ENCODE peak calls at places on chromosome X, in four cellular contexts. One of them, this sample, is unnamed.

GRCh38 chrX:63747331-63747730 is 37.7 kb downstream of the ARHGEF9 start:
- DNase-seq in fibroblast of lung: peak; percentile 74
- DNase-seq in Karpas-422: no peak
- DNase-seq in mammary epithelial cell: peak; percentile 42
- DNase-seq in this sample: no peak

GRCh38 chrX:151177141-151178027 is 1.0 kb downstream of the GPR50 start:
- DNase-seq in Karpas-422: no peak
- DNase-seq in fibroblast of lung: peak; percentile 1
- DNase-seq in mammary epithelial cell: no peak
- DNase-seq in this sample: no peak

GRCh38 chrX:40603446-40603845 is 19.8 kb upstream of the MPC1L start:
- DNase-seq in Karpas-422: no peak
- DNase-seq in fibroblast of lung: no peak
- DNase-seq in mammary epithelial cell: no peak
- DNase-seq in this sample: no peak

GRCh38 chrX:129717902-129718301 is 20.9 kb upstream of the XPNPEP2 start:
- DNase-seq in mammary epithelial cell: peak; percentile 45
- DNase-seq in fibroblast of lung: peak; percentile 87
- DNase-seq in Karpas-422: no peak
- DNase-seq in this sample: no peak

GRCh38 chrX:55057691-55058249 is 17.1 kb upstream of the PAGE2B start:
- DNase-seq in fibroblast of lung: peak; percentile 12
- DNase-seq in Karpas-422: peak; percentile 75
- DNase-seq in mammary epithelial cell: peak; percentile 9
- DNase-seq in this sample: peak; percentile 26

GRCh38 chrX:71619193-71619592 is 882 bp upstream of the CXCR3 start:
- DNase-seq in mammary epithelial cell: no peak
- DNase-seq in Karpas-422: no peak
- DNase-seq in fibroblast of lung: peak; percentile 42
- DNase-seq in this sample: no peak

GRCh38 chrX:37684426-37684825 is 1.2 kb upstream of the XK start:
- DNase-seq in fibroblast of lung: no peak
- DNase-seq in Karpas-422: no peak
- DNase-seq in mammary epithelial cell: no peak
- DNase-seq in this sample: no peak

GRCh38 chrX:97743014-97743413 is 859.3 kb downstream of the RPA4 start:
- DNase-seq in fibroblast of lung: no peak
- DNase-seq in Karpas-422: peak; percentile 74
- DNase-seq in mammary epithelial cell: no peak
- DNase-seq in this sample: peak; percentile 21

GRCh38 chrX:18036394-18036793 is 175.3 kb upstream of the RAI2 start:
- DNase-seq in mammary epithelial cell: no peak
- DNase-seq in fibroblast of lung: no peak
- DNase-seq in Karpas-422: no peak
- DNase-seq in this sample: no peak

GRCh38 chrX:155893513-155893912 is 12.4 kb downstream of the VAMP7 start:
- DNase-seq in fibroblast of lung: no peak
- DNase-seq in Karpas-422: peak; percentile 51
- DNase-seq in mammary epithelial cell: no peak
- DNase-seq in this sample: no peak

GRCh38 chrX:312621-313331 is 5.8 kb downstream of the GTPBP6 start:
- DNase-seq in fibroblast of lung: no peak
- DNase-seq in Karpas-422: no peak
- DNase-seq in mammary epithelial cell: no peak
- DNase-seq in this sample: no peak

GRCh38 chrX:119145241-119145653 is 17.6 kb upstream of the KIAA1210 start:
- DNase-seq in fibroblast of lung: no peak
- DNase-seq in mammary epithelial cell: peak; percentile 4
- DNase-seq in Karpas-422: peak; percentile 63
- DNase-seq in this sample: peak; percentile 24

GRCh38 chrX:46913710-46914109 is 1.5 kb downstream of the JADE3 start:
- DNase-seq in mammary epithelial cell: peak; percentile 21
- DNase-seq in Karpas-422: no peak
- DNase-seq in fibroblast of lung: peak; percentile 27
- DNase-seq in this sample: peak; percentile 18

GRCh38 chrX:13693341-13693871 is 4.5 kb downstream of the RAB9A start:
- DNase-seq in Karpas-422: no peak
- DNase-seq in mammary epithelial cell: peak; percentile 82
- DNase-seq in fibroblast of lung: no peak
- DNase-seq in this sample: no peak

GRCh38 chrX:39532761-39533160 is 565.0 kb downstream of the BCOR start:
- DNase-seq in Karpas-422: no peak
- DNase-seq in fibroblast of lung: no peak
- DNase-seq in mammary epithelial cell: no peak
- DNase-seq in this sample: no peak

GRCh38 chrX:78687586-78687985 is 28.5 kb upstream of the RTL3 start:
- DNase-seq in Karpas-422: no peak
- DNase-seq in fibroblast of lung: no peak
- DNase-seq in mammary epithelial cell: no peak
- DNase-seq in this sample: no peak

GRCh38 chrX:11787564-11787963 is 29.5 kb downstream of the MSL3 start:
- DNase-seq in mammary epithelial cell: no peak
- DNase-seq in fibroblast of lung: peak; percentile 38
- DNase-seq in Karpas-422: peak; percentile 73
- DNase-seq in this sample: peak; percentile 58

GRCh38 chrX:24466025-24466424 is 939 bp downstream of the PDK3 start:
- DNase-seq in fibroblast of lung: no peak
- DNase-seq in mammary epithelial cell: no peak
- DNase-seq in Karpas-422: no peak
- DNase-seq in this sample: no peak

GRCh38 chrX:8629871-8630270 is 102.1 kb downstream of the ANOS1 start:
- DNase-seq in fibroblast of lung: peak; percentile 82
- DNase-seq in Karpas-422: no peak
- DNase-seq in mammary epithelial cell: peak; percentile 75
- DNase-seq in this sample: no peak

GRCh38 chrX:11504234-11504633 is 161.5 kb downstream of the ARHGAP6 start:
- DNase-seq in fibroblast of lung: no peak
- DNase-seq in Karpas-422: no peak
- DNase-seq in mammary epithelial cell: no peak
- DNase-seq in this sample: no peak

GRCh38 chrX:13768939-13769338 is 34.4 kb downstream of the OFD1 start:
- DNase-seq in fibroblast of lung: no peak
- DNase-seq in mammary epithelial cell: no peak
- DNase-seq in Karpas-422: no peak
- DNase-seq in this sample: no peak

GRCh38 chrX:120725874-120726273 is 96.0 kb upstream of the C1GALT1C1 start:
- DNase-seq in mammary epithelial cell: no peak
- DNase-seq in fibroblast of lung: no peak
- DNase-seq in Karpas-422: no peak
- DNase-seq in this sample: no peak

GRCh38 chrX:150767045-150767395 is 73.8 kb downstream of the MTMR1 start:
- DNase-seq in fibroblast of lung: no peak
- DNase-seq in Karpas-422: no peak
- DNase-seq in mammary epithelial cell: no peak
- DNase-seq in this sample: no peak

GRCh38 chrX:21166302-21166982 is 207.8 kb upstream of the CNKSR2 start:
- DNase-seq in mammary epithelial cell: no peak
- DNase-seq in fibroblast of lung: peak; percentile 61
- DNase-seq in Karpas-422: no peak
- DNase-seq in this sample: no peak

GRCh38 chrX:17535229-17535628 is 160.2 kb downstream of the NHS start:
- DNase-seq in mammary epithelial cell: peak; percentile 32
- DNase-seq in fibroblast of lung: no peak
- DNase-seq in Karpas-422: peak; percentile 83
- DNase-seq in this sample: peak; percentile 43

GRCh38 chrX:74450803-74451449 is 29.6 kb downstream of the SLC16A2 start:
- DNase-seq in mammary epithelial cell: peak; percentile 90
- DNase-seq in Karpas-422: no peak
- DNase-seq in fibroblast of lung: peak; percentile 96
- DNase-seq in this sample: no peak

GRCh38 chrX:102067966-102068723 is 57.3 kb upstream of the TCEAL2 start:
- DNase-seq in Karpas-422: peak; percentile 74
- DNase-seq in mammary epithelial cell: peak; percentile 6
- DNase-seq in fibroblast of lung: peak; percentile 11
- DNase-seq in this sample: no peak

GRCh38 chrX:129777218-129777768 is 2.5 kb upstream of the SASH3 start:
- DNase-seq in fibroblast of lung: no peak
- DNase-seq in mammary epithelial cell: no peak
- DNase-seq in Karpas-422: peak; percentile 89
- DNase-seq in this sample: peak; percentile 54

GRCh38 chrX:15349046-15349445 is 13.7 kb upstream of the PIGA start:
- DNase-seq in mammary epithelial cell: peak; percentile 64
- DNase-seq in Karpas-422: peak; percentile 92
- DNase-seq in fibroblast of lung: peak; percentile 48
- DNase-seq in this sample: peak; percentile 23

DNA sequence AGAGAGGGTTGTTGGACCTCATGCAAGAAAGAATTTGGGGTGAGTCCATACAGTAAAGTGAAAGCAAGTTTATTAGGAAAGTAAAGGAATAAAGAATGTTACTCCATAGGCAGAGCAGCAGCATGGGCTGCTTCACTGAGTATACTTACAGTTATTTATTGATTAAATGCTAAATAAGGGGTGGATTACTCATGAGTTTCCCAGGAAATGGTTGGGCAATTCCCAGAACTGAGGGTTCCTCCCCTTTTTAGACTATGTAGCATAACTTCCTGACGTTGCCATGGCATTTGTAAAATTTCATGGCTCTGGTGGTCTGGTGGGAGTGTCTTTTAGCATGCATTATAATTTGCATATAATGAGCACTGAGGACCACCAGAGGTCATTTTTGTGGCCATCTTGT is 16.7 kb downstream of the PPP4R3C start:
- DNase-seq in Karpas-422: no peak
- DNase-seq in mammary epithelial cell: no peak
- DNase-seq in fibroblast of lung: no peak
- DNase-seq in this sample: no peak
- H3K9ac ChIP-seq in Karpas-422: no peak overlapping the region
- H3K9ac ChIP-seq in mammary epithelial cell: no peak overlapping the region
- H3K9ac ChIP-seq in fibroblast of lung: no peak overlapping the region
- H3K9ac ChIP-seq in this sample: no peak overlapping the region

DNA sequence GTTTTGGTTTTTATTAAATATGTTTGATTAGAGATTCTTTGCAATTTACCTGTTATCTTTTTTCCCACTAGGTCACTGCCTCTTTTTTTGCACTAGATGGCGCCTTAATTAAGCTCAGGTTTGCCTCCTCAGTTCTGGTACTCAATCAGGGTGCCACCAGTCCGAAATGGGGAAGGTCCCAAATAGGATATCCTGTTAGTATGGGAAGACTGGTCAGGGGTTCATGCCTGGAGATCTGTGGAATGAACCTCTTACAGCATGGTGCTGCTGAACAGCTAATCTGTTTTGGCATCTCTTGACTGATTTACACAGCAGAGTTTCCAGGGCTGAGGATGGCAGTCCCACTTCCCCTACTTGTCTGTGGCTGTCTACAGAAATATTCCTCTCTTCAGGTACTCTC is 24.2 kb upstream of the VSIG1 start:
- DNase-seq in Karpas-422: peak; percentile 70
- DNase-seq in fibroblast of lung: no peak
- DNase-seq in mammary epithelial cell: peak; percentile 23
- DNase-seq in this sample: no peak
- H3K4me1 ChIP-seq in Karpas-422: no peaks in the 10 kb centered on the region
- H3K4me1 ChIP-seq in fibroblast of lung: no peaks in the 10 kb centered on the region
- H3K4me1 ChIP-seq in mammary epithelial cell: peaks cover 7% of the 10 kb centered on the region
- H3K4me1 ChIP-seq in this sample: no peaks in the 10 kb centered on the region

GRCh38 chrX:9846631-9847030 is 60.4 kb downstream of the SHROOM2 start:
- DNase-seq in fibroblast of lung: peak; percentile 23
- DNase-seq in Karpas-422: no peak
- DNase-seq in mammary epithelial cell: no peak
- DNase-seq in this sample: no peak

GRCh38 chrX:9845574-9845948 is 59.3 kb downstream of the SHROOM2 start:
- DNase-seq in fibroblast of lung: no peak
- DNase-seq in Karpas-422: no peak
- DNase-seq in mammary epithelial cell: no peak
- DNase-seq in this sample: no peak

GRCh38 chrX:9847071-9847470 is 60.8 kb downstream of the SHROOM2 start:
- DNase-seq in fibroblast of lung: peak; percentile 80
- DNase-seq in Karpas-422: no peak
- DNase-seq in mammary epithelial cell: no peak
- DNase-seq in this sample: no peak

GRCh38 chrX:9842541-9842940 is 56.3 kb downstream of the SHROOM2 start:
- DNase-seq in Karpas-422: no peak
- DNase-seq in fibroblast of lung: no peak
- DNase-seq in mammary epithelial cell: no peak
- DNase-seq in this sample: peak; percentile 52

DNA sequence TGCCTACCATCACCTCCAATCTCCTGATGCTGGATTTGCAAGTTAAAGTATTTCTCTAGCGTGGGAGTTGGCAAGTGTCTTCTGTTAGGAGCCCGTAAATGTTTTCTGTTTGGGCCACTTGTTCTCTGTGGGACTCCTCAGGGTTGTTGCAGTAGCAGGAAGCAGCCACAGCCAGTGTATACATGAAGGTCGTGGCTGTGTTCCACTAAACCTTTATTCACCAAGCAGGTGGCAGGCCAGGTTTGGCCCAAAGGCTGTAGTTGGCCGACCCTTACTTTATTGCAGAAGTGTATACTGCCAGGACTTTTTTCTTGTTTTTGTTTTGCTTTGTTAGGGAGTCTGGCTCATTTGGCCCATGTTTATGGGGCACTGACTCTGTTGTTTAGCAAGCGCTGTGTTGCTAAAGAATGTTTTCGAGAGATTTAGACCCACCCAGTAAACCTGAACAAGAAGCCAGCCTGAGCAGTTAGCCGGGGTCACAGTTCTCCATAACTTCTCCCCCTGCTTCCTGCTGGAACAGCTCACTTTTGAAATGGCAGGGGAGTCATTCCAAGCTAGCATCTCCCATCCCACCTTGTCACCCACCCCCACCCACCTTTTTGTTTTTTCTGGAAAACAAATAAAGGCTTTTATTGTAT is 58.8 kb downstream of the SHROOM2 start:
- DNase-seq in Karpas-422: no peak
- DNase-seq in fibroblast of lung: no peak
- DNase-seq in mammary epithelial cell: no peak
- DNase-seq in this sample: no peak
- H3K27me3 ChIP-seq in Karpas-422: no peaks in the 10 kb centered on the region
- H3K27me3 ChIP-seq in fibroblast of lung: no peaks in the 10 kb centered on the region
- H3K27me3 ChIP-seq in mammary epithelial cell: no peaks in the 10 kb centered on the region
- H3K27me3 ChIP-seq in this sample: no peaks in the 10 kb centered on the region

GRCh38 chrX:147914609-147915008 is 2.9 kb downstream of the FMR1 start:
- DNase-seq in Karpas-422: no peak
- DNase-seq in mammary epithelial cell: no peak
- DNase-seq in fibroblast of lung: no peak
- DNase-seq in this sample: no peak

GRCh38 chrX:147916375-147916968 is 4.8 kb downstream of the FMR1 start:
- DNase-seq in fibroblast of lung: no peak
- DNase-seq in mammary epithelial cell: no peak
- DNase-seq in Karpas-422: no peak
- DNase-seq in this sample: no peak

GRCh38 chrX:147912093-147912801 is 528 bp downstream of the FMR1 start:
- DNase-seq in mammary epithelial cell: peak; percentile 32
- DNase-seq in Karpas-422: peak; percentile 80
- DNase-seq in fibroblast of lung: peak; percentile 46
- DNase-seq in this sample: peak; percentile 35

GRCh38 chrX:147911192-147912022 is at the start of gene FMR1:
- DNase-seq in Karpas-422: peak; percentile 96
- DNase-seq in mammary epithelial cell: peak; percentile 85
- DNase-seq in fibroblast of lung: peak; percentile 82
- DNase-seq in this sample: peak; percentile 93

DNA sequence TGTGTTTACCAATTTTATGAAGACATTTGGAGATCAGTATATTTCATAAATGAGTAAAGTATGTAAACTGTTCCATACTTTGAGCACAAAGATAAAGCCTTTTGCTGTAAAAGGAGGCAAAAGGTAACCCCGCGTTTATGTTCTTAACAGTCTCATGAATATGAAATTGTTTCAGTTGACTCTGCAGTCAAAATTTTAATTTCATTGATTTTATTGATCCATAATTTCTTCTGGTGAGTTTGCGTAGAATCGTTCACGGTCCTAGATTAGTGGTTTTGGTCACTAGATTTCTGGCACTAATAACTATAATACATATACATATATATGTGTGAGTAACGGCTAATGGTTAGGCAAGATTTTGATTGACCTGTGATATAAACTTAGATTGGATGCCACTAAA is 1.9 kb downstream of the FMR1 start:
- DNase-seq in mammary epithelial cell: no peak
- DNase-seq in Karpas-422: no peak
- DNase-seq in fibroblast of lung: no peak
- DNase-seq in this sample: no peak
- H3K9ac ChIP-seq in mammary epithelial cell: peak overlapping the region; percentile 91
- H3K9ac ChIP-seq in Karpas-422: peak overlapping the region; percentile 85
- H3K9ac ChIP-seq in fibroblast of lung: no peak overlapping the region
- H3K9ac ChIP-seq in this sample: no peak overlapping the region

This sample was measured in colonic mucosa.